ENCODE peak calls at places on chromosomes 6 and 20, in seven cellular contexts. U is NCI-H1417, F is NCI-H510A treated with DMSO at 0.1 percent for 48 hours, Z is Right ventricle myocardium superior, N is T follicular helper cell, J is HT1080, Q is brain pericyte. T is an unnamed sample.

GRCh38 chr6:129692467-129692866 is 17.5 kb downstream of the ARHGAP18 start:
- DNase-seq in Q (no peak), Z (no peak), U (no peak), J (no peak), N (no peak), F (no peak), T (no peak)

GRCh38 chr6:13397359-13398080 is 69.2 kb upstream of the TBC1D7 start:
- DNase-seq in F (no peak), Q (no peak), Z (peak), U (no peak), J (no peak), N (no peak), T (no peak)

GRCh38 chr20:57317789-57318371 is 11.7 kb upstream of the SPO11 start:
- DNase-seq in F (no peak), Z (no peak), N (no peak), U (no peak), Q (no peak), J (peak), T (no peak)

GRCh38 chr20:23257106-23257761 is 93.4 kb upstream of the NXT1 start:
- DNase-seq in Q (no peak), J (no peak), Z (peak), N (no peak), F (no peak), U (peak), T (no peak)

GRCh38 chr6:112562348-112563220 is 215.5 kb downstream of the RFPL4B start:
- DNase-seq in Q (no peak), F (no peak), J (no peak), U (no peak), N (no peak), Z (no peak), T (no peak)

GRCh38 chr6:29474996-29475395 is 12.8 kb downstream of the MAS1L start:
- DNase-seq in Z (no peak), N (no peak), Q (no peak), F (no peak), J (no peak), U (no peak), T (no peak)

GRCh38 chr6:109695468-109695867 is 4.4 kb downstream of the FIG4 start:
- DNase-seq in U (no peak), J (no peak), N (no peak), Q (no peak), F (no peak), Z (no peak), T (no peak)

GRCh38 chr6:151038616-151039015 is 173.1 kb downstream of the MTHFD1L start:
- DNase-seq in Z (no peak), N (no peak), F (no peak), U (no peak), Q (no peak), J (no peak), T (no peak)

T was measured in psoas muscle.